ENCODE peak calls at places on chromosomes 7 and 10, in six cellular contexts. X, L, M, H, W and Y are unnamed samples.

GRCh38 chr7:6346581-6346980 is 74.2 kb upstream of the CYTH3 start:
- DNase-seq in X (no peak), L (no peak), M (no peak), H (no peak), W (no peak), Y (no peak)

GRCh38 chr10:121188005-121188404 is 336.8 kb downstream of the WDR11 start:
- DNase-seq in X (no peak), L (no peak), M (no peak), H (no peak), W (no peak), Y (no peak)

GRCh38 chr10:101330236-101331225 is 23.4 kb upstream of the BTRC start:
- DNase-seq in X (peak), L (no peak), M (no peak), H (no peak), W (no peak), Y (no peak)

GRCh38 chr7:106016331-106016730 is 53.3 kb downstream of the CDHR3 start:
- DNase-seq in X (no peak), L (no peak), M (no peak), H (no peak), W (no peak), Y (no peak)

GRCh38 chr10:103180491-103180890 is 12.6 kb downstream of the NT5C2 start:
- DNase-seq in X (no peak), L (no peak), M (no peak), H (no peak), W (no peak), Y (no peak)

GRCh38 chr7:36303202-36304098 is 86.2 kb upstream of the ANLN start:
- DNase-seq in X (peak), L (no peak), M (peak), H (peak), W (no peak), Y (peak)

GRCh38 chr10:49710966-49711365 is 31.5 kb downstream of the C10orf53 start:
- DNase-seq in X (no peak), L (no peak), M (no peak), H (no peak), W (no peak), Y (no peak)

GRCh38 chr7:134669845-134670373 is 23.3 kb downstream of the BPGM start:
- DNase-seq in X (peak), L (no peak), M (peak), H (peak), W (peak), Y (peak)

GRCh38 chr7:1346851-1347250 is 112.4 kb downstream of the MICALL2 start:
- DNase-seq in X (no peak), L (no peak), M (peak), H (no peak), W (no peak), Y (peak)